ENCODE peak calls at places on chromosome 7, in five cellular contexts. I, X, J, L and H are unnamed samples.

GRCh38 chr7:116075351-116076145 is 45.0 kb upstream of the TFEC start:
- DNase-seq in I (no peak), X (no peak), J (no peak), L (peak; percentile 29), H (no peak)

GRCh38 chr7:38584443-38585210 is 46.5 kb downstream of the AMPH start:
- DNase-seq in I (no peak), X (no peak), J (no peak), L (peak; percentile 92), H (no peak)

GRCh38 chr7:69246758-69247157 is 351.5 kb upstream of the AUTS2 start:
- DNase-seq in I (peak; percentile 34), X (no peak), J (no peak), L (no peak), H (no peak)

GRCh38 chr7:131072505-131073091 is 255.1 kb upstream of the MKLN1 start:
- DNase-seq in I (no peak), X (no peak), J (no peak), L (peak; percentile 62), H (no peak)

GRCh38 chr7:98400538-98401427 is at the start of gene BAIAP2L1:
- DNase-seq in I (no peak), X (peak; percentile 70), J (peak; percentile 61), L (peak; percentile 89), H (no peak)

GRCh38 chr7:6730343-6730633 is 23.5 kb upstream of the ZNF12 start:
- DNase-seq in I (no peak), X (peak; percentile 6), J (no peak), L (no peak), H (no peak)

GRCh38 chr7:108002726-108003590 is at the start of gene LAMB1:
- DNase-seq in I (no peak), X (no peak), J (no peak), L (peak; percentile 94), H (no peak)

GRCh38 chr7:132500727-132501410 is 75.4 kb downstream of the PLXNA4 start:
- DNase-seq in I (no peak), X (no peak), J (no peak), L (peak; percentile 68), H (no peak)

GRCh38 chr7:45922810-45923209 is 1.7 kb upstream of the IGFBP3 start:
- DNase-seq in I (no peak), X (no peak), J (no peak), L (peak; percentile 42), H (no peak)

GRCh38 chr7:7190142-7190541 is 7.8 kb downstream of the C1GALT1 start:
- DNase-seq in I (no peak), X (no peak), J (no peak), L (peak; percentile 65), H (no peak)

GRCh38 chr7:112665709-112666108 is 124.5 kb downstream of the TMEM168 start:
- DNase-seq in I (no peak), X (no peak), J (no peak), L (peak; percentile 21), H (no peak)

GRCh38 chr7:96084880-96085551 is 236.9 kb downstream of the SLC25A13 start:
- DNase-seq in I (no peak), X (no peak), J (no peak), L (peak; percentile 49), H (no peak)

GRCh38 chr7:147474862-147475261 is 1115.7 kb upstream of the C7orf33 start:
- DNase-seq in I (no peak), X (no peak), J (no peak), L (no peak), H (no peak)

GRCh38 chr7:22920664-22921063 is 93.3 kb downstream of the HYCC1 start:
- DNase-seq in I (no peak), X (no peak), J (no peak), L (no peak), H (no peak)

GRCh38 chr7:5692845-5693278 is 88.6 kb downstream of the RNF216 start:
- DNase-seq in I (no peak), X (no peak), J (no peak), L (peak; percentile 31), H (no peak)

GRCh38 chr7:100585511-100586265 is at the start of gene LRCH4:
- DNase-seq in I (no peak), X (no peak), J (peak; percentile 64), L (no peak), H (no peak)

GRCh38 chr7:12746211-12746610 is 58.8 kb downstream of the ARL4A start:
- DNase-seq in I (no peak), X (no peak), J (no peak), L (peak; percentile 7), H (peak; percentile 72)

GRCh38 chr7:66265566-66265965 is 60.4 kb downstream of the TPST1 start:
- DNase-seq in I (no peak), X (no peak), J (no peak), L (peak; percentile 34), H (no peak)

GRCh38 chr7:115328018-115328417 is 406.1 kb downstream of the MDFIC start:
- DNase-seq in I (no peak), X (no peak), J (no peak), L (no peak), H (no peak)

GRCh38 chr7:76394962-76395361 is 14.5 kb downstream of the SSC4D start:
- DNase-seq in I (no peak), X (no peak), J (no peak), L (no peak), H (no peak)